ENCODE peak calls at places on chromosomes 12 and 14, in six cellular contexts. E, F, C, A, B and Q are unnamed samples.

GRCh38 chr12:73863541-73863940 is 674.1 kb upstream of the ATXN7L3B start:
- DNase-seq in E (no peak), F (no peak), C (no peak), A (no peak), B (no peak), Q (no peak)

GRCh38 chr12:129911437-129912049 is 7.7 kb upstream of the TMEM132D start:
- DNase-seq in E (peak), F (peak), C (peak), A (no peak), B (peak), Q (peak)

GRCh38 chr12:44510510-44510909 is 365.6 kb downstream of the NELL2 start:
- DNase-seq in E (no peak), F (no peak), C (no peak), A (no peak), B (no peak), Q (no peak)

GRCh38 chr12:131188131-131189050 is 234.7 kb downstream of the ADGRD1 start:
- DNase-seq in E (no peak), F (no peak), C (no peak), A (no peak), B (no peak), Q (peak)

GRCh38 chr14:86787782-86788181 is 1205.2 kb downstream of the GALC start:
- DNase-seq in E (no peak), F (no peak), C (peak), A (no peak), B (no peak), Q (no peak)

GRCh38 chr12:65615091-65615490 is 209.2 kb upstream of the HMGA2 start:
- DNase-seq in E (no peak), F (no peak), C (peak), A (no peak), B (no peak), Q (no peak)

GRCh38 chr14:51119411-51120051 is 24.6 kb upstream of the TRIM9 start:
- DNase-seq in E (no peak), F (no peak), C (no peak), A (no peak), B (no peak), Q (no peak)

GRCh38 chr12:51372021-51372420 is 19.2 kb downstream of the GALNT6 start:
- DNase-seq in E (no peak), F (no peak), C (no peak), A (no peak), B (no peak), Q (no peak)

GRCh38 chr12:685388-685787 is 22.1 kb upstream of the NINJ2 start:
- DNase-seq in E (peak), F (peak), C (no peak), A (peak), B (peak), Q (no peak)

GRCh38 chr14:72894623-72895378 is 900 bp upstream of the DPF3 start:
- DNase-seq in E (peak), F (peak), C (no peak), A (no peak), B (peak), Q (no peak)

GRCh38 chr12:72236071-72236705 is 36.0 kb upstream of the TRHDE start:
- DNase-seq in E (no peak), F (no peak), C (peak), A (no peak), B (no peak), Q (no peak)

GRCh38 chr14:103522649-103523582 is at the start of gene CKB:
- DNase-seq in E (peak), F (peak), C (peak), A (no peak), B (peak), Q (no peak)

GRCh38 chr14:81062816-81063215 is 107.4 kb downstream of the TSHR start:
- DNase-seq in E (no peak), F (peak), C (no peak), A (no peak), B (no peak), Q (no peak)

GRCh38 chr12:31874961-31875608 is 84.1 kb upstream of the RESF1 start:
- DNase-seq in E (peak), F (peak), C (peak), A (peak), B (peak), Q (no peak)

GRCh38 chr12:115584156-115584555 is 693.3 kb downstream of the MED13L start:
- DNase-seq in E (no peak), F (no peak), C (no peak), A (no peak), B (no peak), Q (no peak)

GRCh38 chr12:113870035-113870434 is 96.1 kb downstream of the RBM19 start:
- DNase-seq in E (no peak), F (no peak), C (no peak), A (no peak), B (no peak), Q (no peak)

GRCh38 chr14:82385043-82385442 is 851.4 kb upstream of the SEL1L start:
- DNase-seq in E (no peak), F (no peak), C (no peak), A (no peak), B (no peak), Q (no peak)

GRCh38 chr12:19710811-19711793 is 271.8 kb downstream of the AEBP2 start:
- DNase-seq in E (no peak), F (no peak), C (no peak), A (no peak), B (no peak), Q (no peak)

GRCh38 chr14:102799684-102800562 is 22.7 kb downstream of the TRAF3 start:
- DNase-seq in E (no peak), F (no peak), C (peak), A (no peak), B (no peak), Q (no peak)

GRCh38 chr12:124512667-124513296 is 54.6 kb downstream of the NCOR2 start:
- DNase-seq in E (peak), F (no peak), C (peak), A (no peak), B (peak), Q (peak)

GRCh38 chr14:20435454-20436362 is at the start of gene KLHL33:
- DNase-seq in E (no peak), F (no peak), C (no peak), A (no peak), B (no peak), Q (no peak)

GRCh38 chr14:21978184-21978998 is 304.8 kb upstream of the OR4E1 start:
- DNase-seq in E (peak), F (peak), C (peak), A (peak), B (no peak), Q (no peak)
- TF ChIP-seq CTCF in E (peak), F (peak), C (peak), A (peak), B (peak), Q (peak)

DNA sequence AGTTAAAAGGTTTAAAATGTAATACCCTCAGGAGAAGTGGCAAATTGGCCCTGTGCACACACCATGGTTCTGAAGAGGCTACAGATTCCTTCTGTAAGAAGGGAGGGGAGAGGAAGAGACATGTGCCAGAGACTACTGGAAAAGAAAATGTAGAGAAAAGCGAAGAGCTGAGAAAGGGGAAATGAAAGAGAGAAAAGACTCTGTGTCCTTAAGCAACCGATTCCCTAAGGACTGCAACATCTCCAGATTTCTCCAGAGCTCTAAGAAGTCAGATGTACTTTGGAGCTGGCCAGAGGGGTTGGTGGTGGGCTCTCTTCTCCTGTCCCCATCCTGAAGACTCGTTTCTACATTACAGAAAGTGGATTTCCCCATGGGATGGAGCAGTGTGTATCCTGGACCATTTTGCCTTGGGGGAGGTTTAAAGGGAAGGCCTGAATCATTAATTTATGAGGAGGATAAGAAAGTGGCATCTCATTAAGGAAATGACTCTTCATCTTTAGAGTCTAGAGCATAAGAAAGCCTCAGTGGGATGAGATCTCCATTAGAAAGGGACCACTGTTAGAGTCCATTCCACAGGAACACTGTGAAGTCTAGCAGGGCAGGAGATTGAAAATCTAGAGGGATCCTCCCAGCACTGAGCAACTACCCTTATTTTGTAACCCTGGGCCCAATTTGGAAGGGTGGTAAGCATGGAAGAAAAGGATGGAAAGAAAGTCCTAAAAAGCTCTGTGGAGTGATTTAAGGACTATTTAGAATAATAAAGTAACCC is 45.5 kb upstream of the FUT8 start:
- DNase-seq in E (no peak), F (no peak), C (no peak), A (no peak), B (no peak), Q (no peak)
- TF ChIP-seq CTCF in E (no peak), F (no peak), C (no peak), A (no peak), B (no peak), Q (no peak)

GRCh38 chr12:41190360-41190759 is 2.2 kb downstream of the PDZRN4 start:
- DNase-seq in E (no peak), F (no peak), C (no peak), A (no peak), B (no peak), Q (no peak)
- TF ChIP-seq CTCF in E (no peak), F (no peak), C (no peak), A (no peak), B (no peak), Q (peak)

GRCh38 chr12:90274407-90274806 is 565.8 kb upstream of the ATP2B1 start:
- DNase-seq in E (no peak), F (no peak), C (no peak), A (no peak), B (no peak), Q (no peak)
- TF ChIP-seq CTCF in E (no peak), F (no peak), C (no peak), A (no peak), B (no peak), Q (no peak)

DNA sequence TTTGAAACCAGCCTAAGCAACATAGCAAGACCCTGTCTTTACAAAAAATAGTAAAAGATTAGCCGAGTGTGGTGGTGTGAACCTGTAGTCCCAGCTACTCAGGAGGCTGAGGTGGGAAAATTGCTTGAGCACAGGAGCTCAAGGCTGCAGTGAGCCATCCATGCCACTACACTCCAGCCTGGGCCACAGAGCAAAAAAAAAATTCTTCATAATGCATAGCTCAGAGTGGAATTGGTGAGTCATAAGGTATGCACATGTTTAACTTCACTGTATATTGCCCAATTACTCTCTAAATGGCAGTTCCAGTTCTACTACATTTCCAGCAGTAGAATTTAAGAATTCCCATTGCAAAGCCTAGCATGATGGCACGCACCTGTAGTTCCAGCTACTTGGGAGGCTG is 26.8 kb upstream of the CLIP1 start:
- DNase-seq in E (peak), F (no peak), C (peak), A (no peak), B (no peak), Q (no peak)
- TF ChIP-seq CTCF in E (no peak), F (no peak), C (no peak), A (no peak), B (no peak), Q (no peak)

DNA sequence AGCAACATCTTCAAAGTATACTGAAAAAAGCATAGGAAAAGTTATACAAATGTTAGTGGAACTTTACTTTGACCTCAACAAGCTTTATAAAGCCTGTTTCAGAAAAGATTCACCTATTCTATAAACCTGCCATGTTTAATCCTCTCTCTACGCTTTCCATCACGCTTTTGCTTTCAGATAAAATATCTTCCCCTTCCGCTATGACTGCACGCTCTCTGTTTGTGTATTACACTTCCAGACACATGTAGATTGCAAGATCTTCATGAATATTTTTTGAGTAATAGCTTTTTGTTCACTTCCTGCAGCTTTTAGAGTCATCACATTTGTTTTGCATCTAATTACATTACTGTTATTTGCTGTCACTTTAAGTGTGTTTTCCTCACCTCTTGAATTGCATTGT is 271.4 kb downstream of the RASSF9 start:
- DNase-seq in E (no peak), F (no peak), C (no peak), A (no peak), B (no peak), Q (no peak)
- TF ChIP-seq CTCF in E (no peak), F (no peak), C (no peak), A (no peak), B (no peak), Q (no peak)

GRCh38 chr14:42378274-42378673 is 771.6 kb downstream of the LRFN5 start:
- DNase-seq in E (no peak), F (no peak), C (no peak), A (no peak), B (no peak), Q (no peak)

GRCh38 chr14:42374332-42374731 is 767.7 kb downstream of the LRFN5 start:
- DNase-seq in E (no peak), F (no peak), C (no peak), A (no peak), B (no peak), Q (no peak)

DNA sequence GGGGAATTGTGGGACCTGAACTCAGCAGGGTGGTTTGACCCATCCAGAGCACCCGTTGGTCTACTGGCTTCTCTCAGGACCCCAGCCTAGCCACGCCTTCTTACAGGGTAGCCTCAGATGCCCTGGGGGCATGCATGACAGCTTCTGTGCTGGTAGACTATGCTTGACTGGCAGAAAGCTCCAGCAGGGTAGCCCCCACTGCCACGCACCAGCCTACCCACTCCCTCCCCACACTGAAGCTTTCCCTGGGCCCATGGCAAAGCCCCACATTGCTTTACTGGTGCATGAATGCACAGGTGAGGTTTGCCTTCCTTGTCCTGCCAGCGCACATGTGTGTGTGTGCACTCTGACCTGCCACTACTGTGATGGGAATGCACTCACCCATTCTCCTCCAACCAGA is 772.2 kb downstream of the LRFN5 start:
- DNase-seq in E (no peak), F (no peak), C (no peak), A (no peak), B (no peak), Q (no peak)
- TF ChIP-seq CTCF in E (no peak), F (no peak), C (no peak), A (no peak), B (no peak), Q (no peak)